ENCODE peak calls at places on chromosome 15, in five cellular contexts. J is upper lobe of right lung, L is fibroblast of lung, O is cardiac muscle cell, Z is omental fat pad. E is an unnamed sample.

GRCh38 chr15:98943609-98944111 is 63.9 kb downstream of the PGPEP1L start:
- DNase-seq in L (peak), Z (no peak), J (no peak), O (peak), E (no peak)

GRCh38 chr15:52527898-52528464 is 699 bp downstream of the MYO5A start:
- DNase-seq in O (peak), L (peak), Z (no peak), J (no peak), E (no peak)

GRCh38 chr15:64536244-64536836 is 76.0 kb downstream of the ZNF609 start:
- DNase-seq in J (no peak), O (peak), L (peak), Z (no peak), E (no peak)

GRCh38 chr15:97316362-97316761 is 644.1 kb upstream of the ARRDC4 start:
- DNase-seq in L (no peak), J (no peak), O (no peak), Z (no peak), E (no peak)

GRCh38 chr15:91099616-91100560 is at the start of gene SV2B:
- DNase-seq in O (peak), J (no peak), Z (no peak), L (peak), E (peak)

GRCh38 chr15:50828610-50829206 is 63.2 kb upstream of the SPPL2A start:
- DNase-seq in L (peak), Z (peak), O (peak), J (no peak), E (no peak)

GRCh38 chr15:45548753-45549520 is 26.4 kb upstream of the SLC30A4 start:
- DNase-seq in J (no peak), Z (no peak), L (no peak), O (no peak), E (no peak)

GRCh38 chr15:57345584-57345983 is 30.7 kb upstream of the CGNL1 start:
- DNase-seq in L (no peak), O (peak), Z (no peak), J (no peak), E (no peak)

GRCh38 chr15:52136471-52136993 is 24.0 kb upstream of the BCL2L10 start:
- DNase-seq in L (no peak), O (no peak), J (no peak), Z (no peak), E (no peak)

DNA sequence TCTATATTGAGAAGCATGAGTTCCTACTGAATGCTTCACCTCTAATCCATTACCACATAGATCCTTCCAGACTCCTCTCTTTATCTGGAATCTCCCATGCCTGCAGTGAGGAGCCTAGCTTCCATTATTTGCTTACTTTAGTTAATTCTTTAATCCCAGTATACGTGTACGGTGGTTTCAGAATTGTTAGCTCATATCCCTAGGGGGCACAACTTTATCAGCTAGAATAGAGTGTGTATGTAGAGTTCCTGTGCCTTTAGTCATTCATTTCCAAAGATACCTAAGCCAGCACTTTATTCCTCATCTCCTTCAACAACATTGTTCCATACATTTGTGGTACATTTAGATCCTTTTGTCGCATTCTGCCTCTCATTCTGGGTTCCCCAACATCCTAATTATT is 226.0 kb downstream of the TJP1 start:
- DNase-seq in J (no peak), L (peak), Z (no peak), O (peak), E (no peak)
- TF ChIP-seq CTCF in J (no peak), L (no peak), Z (no peak), O (peak), E (no peak)

GRCh38 chr15:62782100-62782791 is 260.3 kb upstream of the TPM1 start:
- DNase-seq in Z (no peak), L (peak), O (peak), J (no peak), E (peak)
- TF ChIP-seq CTCF in Z (no peak), L (peak), O (peak), J (peak), E (peak)

GRCh38 chr15:93217343-93217742 is 128.3 kb upstream of the RGMA start:
- DNase-seq in Z (no peak), O (no peak), L (no peak), J (no peak), E (no peak)

GRCh38 chr15:93223803-93224202 is 134.8 kb upstream of the RGMA start:
- DNase-seq in L (no peak), O (no peak), J (no peak), Z (no peak), E (no peak)

GRCh38 chr15:93219859-93220258 is 130.8 kb upstream of the RGMA start:
- DNase-seq in O (no peak), J (no peak), L (no peak), Z (no peak), E (no peak)

GRCh38 chr15:93221754-93222153 is 132.7 kb upstream of the RGMA start:
- DNase-seq in Z (no peak), J (no peak), O (no peak), L (no peak), E (no peak)
- TF ChIP-seq CTCF in Z (no peak), J (no peak), O (no peak), L (no peak), E (no peak)

DNA sequence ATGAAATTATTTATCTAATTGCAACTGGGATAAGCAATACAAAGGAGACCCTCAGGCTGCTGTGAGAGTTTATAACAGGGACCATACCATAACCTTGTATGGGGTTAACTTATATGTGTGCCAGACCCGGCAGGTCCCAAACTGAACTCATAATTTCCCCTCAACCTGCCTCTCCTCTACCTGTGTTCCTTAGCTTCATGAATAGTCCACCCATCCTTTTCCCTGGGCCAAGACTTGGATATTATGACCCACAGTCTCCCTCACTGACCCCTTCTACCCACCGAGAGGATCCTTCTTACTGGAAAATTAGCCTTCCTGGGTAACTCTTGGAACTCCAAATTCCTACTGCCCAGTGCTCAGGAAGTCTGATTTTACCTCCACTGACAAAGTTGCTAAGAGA is 3.4 kb upstream of the TSPAN3 start:
- DNase-seq in L (no peak), J (no peak), O (no peak), Z (no peak), E (no peak)
- TF ChIP-seq CTCF in L (no peak), J (no peak), O (no peak), Z (no peak), E (no peak)

GRCh38 chr15:66046751-66047150 is 177.5 kb downstream of the RAB11A start:
- DNase-seq in O (no peak), J (no peak), L (no peak), Z (no peak), E (no peak)
- TF ChIP-seq CTCF in O (no peak), J (no peak), L (no peak), Z (no peak), E (no peak)

GRCh38 chr15:101269479-101270223 is 7.6 kb downstream of the SELENOS start:
- DNase-seq in O (peak), Z (no peak), L (peak), J (no peak), E (no peak)
- TF ChIP-seq CTCF in O (peak), Z (no peak), L (peak), J (peak), E (no peak)

GRCh38 chr15:33766329-33766728 is 202.0 kb upstream of the CHRM5 start:
- DNase-seq in L (no peak), O (no peak), Z (no peak), J (no peak), E (no peak)
- TF ChIP-seq CTCF in L (no peak), O (no peak), Z (no peak), J (no peak), E (no peak)

DNA sequence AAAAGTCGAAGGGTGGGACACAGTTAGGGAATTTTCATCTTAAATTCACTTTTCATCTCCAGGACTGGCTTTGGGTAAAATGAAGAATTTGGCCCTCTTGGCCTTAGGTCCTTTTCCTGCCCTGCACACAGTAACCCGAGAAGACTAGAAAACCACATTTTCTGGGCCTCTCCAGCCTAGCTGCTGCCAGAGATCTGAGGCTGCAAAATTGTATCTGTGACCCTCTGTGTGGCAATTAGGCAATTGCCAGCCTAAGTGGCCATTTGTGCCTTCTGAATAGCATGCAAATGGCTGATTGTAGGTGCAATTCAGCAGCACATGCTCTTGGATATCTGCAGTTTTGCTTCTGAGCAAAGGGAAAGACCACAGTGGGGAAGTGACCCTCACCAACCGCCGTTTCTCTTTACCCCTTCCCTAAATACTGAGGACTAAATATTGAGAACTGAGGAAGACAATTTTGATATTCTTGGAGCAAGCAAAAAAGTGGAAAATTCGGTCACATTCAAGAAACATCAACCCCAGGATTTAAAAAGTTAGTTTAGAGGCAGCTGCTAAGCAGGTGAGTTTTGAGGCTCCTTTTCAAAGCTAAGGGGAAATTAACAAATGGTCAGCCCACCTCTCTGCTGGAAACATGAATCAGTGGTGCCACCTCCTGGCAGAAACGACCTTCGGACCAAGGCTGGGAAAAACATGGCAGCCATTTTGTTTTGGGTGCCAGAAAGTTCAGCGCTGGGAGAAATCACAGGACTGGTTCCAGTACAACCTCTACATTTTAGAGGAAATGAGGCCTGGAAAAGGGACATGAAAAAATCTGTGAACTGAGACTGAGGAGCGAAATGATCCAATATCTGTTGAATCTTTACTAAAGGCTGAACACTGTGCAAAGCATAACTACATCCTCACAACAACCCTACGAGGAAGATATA is 56.6 kb upstream of the PRTG start:
- DNase-seq in O (peak), J (peak), Z (no peak), L (peak), E (peak)
- TF ChIP-seq CTCF in O (peak), J (peak), Z (no peak), L (peak), E (peak)

GRCh38 chr15:48717458-48717857 is 71.9 kb upstream of the FBN1 start:
- DNase-seq in Z (no peak), L (no peak), O (peak), J (no peak), E (no peak)
- TF ChIP-seq CTCF in Z (no peak), L (no peak), O (peak), J (no peak), E (no peak)